ENCODE peak calls at places on chromosomes 5 and 9, in four cellular contexts. C is NCI-H1105; L is colonic mucosa; A is activated naive CD8-positive, alpha-beta T cell treated with anti-CD3 and anti-CD28 coated beads, Interleukin-2, amount 50 U/mL, for 24 hours. Q is an unnamed sample.

GRCh38 chr9:6877671-6878161 is 119.9 kb downstream of the KDM4C start:
- DNase-seq in C (no peak), L (no peak), A (no peak), Q (no peak)

GRCh38 chr5:90134892-90135291 is 274.7 kb downstream of the CETN3 start:
- DNase-seq in A (no peak), C (no peak), L (peak), Q (no peak)

GRCh38 chr5:115543931-115544370 is 624 bp downstream of the FEM1C start:
- DNase-seq in L (peak), C (peak), A (peak), Q (no peak)

GRCh38 chr5:37668524-37669047 is 171.3 kb downstream of the GDNF start:
- DNase-seq in L (peak), C (no peak), A (no peak), Q (peak)

GRCh38 chr5:58241383-58241782 is 218.5 kb downstream of the PLK2 start:
- DNase-seq in C (no peak), L (no peak), A (no peak), Q (no peak)

GRCh38 chr9:129888085-129888808 is 53.0 kb downstream of the USP20 start:
- DNase-seq in A (peak), C (no peak), L (peak), Q (no peak)

GRCh38 chr5:150142189-150142788 is 13.4 kb downstream of the PDGFRB start:
- DNase-seq in C (no peak), L (no peak), A (no peak), Q (no peak)

GRCh38 chr5:37886207-37886905 is 46.5 kb upstream of the GDNF start:
- DNase-seq in C (no peak), A (no peak), L (no peak), Q (no peak)

GRCh38 chr9:112176410-112177010 is 1.4 kb upstream of the SUSD1 start:
- DNase-seq in L (peak), A (no peak), C (no peak), Q (no peak)